ENCODE peak calls at places on chromosomes 5 and 9, in six cellular contexts. S, L, T, M, G and V are unnamed samples.

GRCh38 chr5:168592014-168592368 is 12.8 kb upstream of the PANK3 start:
- DNase-seq in S (no peak), L (no peak), T (no peak), M (no peak), G (no peak), V (no peak)

GRCh38 chr5:123610209-123610608 is 98.2 kb downstream of the CSNK1G3 start:
- DNase-seq in S (no peak), L (no peak), T (no peak), M (no peak), G (no peak), V (no peak)

GRCh38 chr5:93583799-93584530 is 943 bp downstream of the NR2F1 start:
- DNase-seq in S (no peak), L (peak), T (peak), M (peak), G (peak), V (no peak)

GRCh38 chr5:97019435-97020117 is 83.7 kb downstream of the LNPEP start:
- DNase-seq in S (no peak), L (no peak), T (no peak), M (no peak), G (no peak), V (no peak)

GRCh38 chr5:64126202-64126601 is 39.4 kb upstream of the RNF180 start:
- DNase-seq in S (no peak), L (no peak), T (no peak), M (no peak), G (no peak), V (no peak)

GRCh38 chr5:181149806-181150733 is 2.7 kb downstream of the OR2V2 start:
- DNase-seq in S (no peak), L (no peak), T (no peak), M (no peak), G (no peak), V (peak)

GRCh38 chr5:127612441-127613141 is 36.3 kb upstream of the CTXN3 start:
- DNase-seq in S (no peak), L (no peak), T (no peak), M (no peak), G (no peak), V (no peak)

GRCh38 chr5:17743580-17744435 is 109.5 kb downstream of the TAF11L14 start:
- DNase-seq in S (no peak), L (no peak), T (no peak), M (no peak), G (no peak), V (no peak)

GRCh38 chr9:20732118-20732517 is 48.1 kb downstream of the FOCAD start:
- DNase-seq in S (no peak), L (no peak), T (no peak), M (peak), G (no peak), V (no peak)

GRCh38 chr5:59587489-59588337 is 305.8 kb downstream of the PDE4D start:
- DNase-seq in S (no peak), L (peak), T (peak), M (no peak), G (peak), V (no peak)

GRCh38 chr9:118222375-118222774 is 518.2 kb downstream of the TLR4 start:
- DNase-seq in S (no peak), L (no peak), T (peak), M (no peak), G (no peak), V (no peak)

GRCh38 chr9:121376214-121376830 is 6.3 kb upstream of the STOM start:
- DNase-seq in S (no peak), L (no peak), T (no peak), M (no peak), G (peak), V (no peak)

GRCh38 chr5:178120661-178121357 is 7.5 kb downstream of the N4BP3 start:
- DNase-seq in S (peak), L (no peak), T (no peak), M (peak), G (peak), V (peak)

GRCh38 chr9:130912932-130913598 is 16.5 kb upstream of the QRFP start:
- DNase-seq in S (no peak), L (peak), T (no peak), M (peak), G (no peak), V (no peak)

GRCh38 chr9:12934515-12935301 is 159.9 kb downstream of the LURAP1L start:
- DNase-seq in S (no peak), L (no peak), T (no peak), M (no peak), G (no peak), V (no peak)

GRCh38 chr5:177455036-177455660 is 8.5 kb downstream of the PRR7 start:
- DNase-seq in S (peak), L (no peak), T (peak), M (peak), G (peak), V (peak)

GRCh38 chr9:2676466-2676865 is 40.8 kb upstream of the KCNV2 start:
- DNase-seq in S (no peak), L (no peak), T (no peak), M (no peak), G (no peak), V (no peak)

GRCh38 chr5:178399723-178400115 is 167.1 kb upstream of the PHYKPL start:
- DNase-seq in S (no peak), L (no peak), T (no peak), M (no peak), G (peak), V (no peak)

GRCh38 chr5:177049285-177049684 is 26.8 kb downstream of the ZNF346 start:
- DNase-seq in S (no peak), L (no peak), T (no peak), M (no peak), G (no peak), V (no peak)

GRCh38 chr5:131224387-131225191 is 39.3 kb upstream of the CDC42SE2 start:
- DNase-seq in S (peak), L (no peak), T (no peak), M (no peak), G (no peak), V (peak)

GRCh38 chr5:80184235-80185023 is 71.4 kb downstream of the SERINC5 start:
- DNase-seq in S (no peak), L (no peak), T (no peak), M (peak), G (no peak), V (no peak)

GRCh38 chr9:35820076-35820475 is 5.2 kb upstream of the HINT2 start:
- DNase-seq in S (no peak), L (no peak), T (no peak), M (no peak), G (no peak), V (no peak)

GRCh38 chr9:93357649-93358048 is 93.8 kb upstream of the FAM120A start:
- DNase-seq in S (peak), L (no peak), T (no peak), M (no peak), G (no peak), V (peak)

GRCh38 chr9:129102791-129103594 is 7.6 kb downstream of the CRAT start:
- DNase-seq in S (peak), L (peak), T (peak), M (peak), G (peak), V (peak)
- TF ChIP-seq CTCF in S (peak), L (peak), T (peak), M (peak), G (peak), V (peak)

GRCh38 chr9:125241863-125242739 is 958 bp upstream of the HSPA5 start:
- DNase-seq in S (no peak), L (peak), T (no peak), M (no peak), G (peak), V (peak)

GRCh38 chr9:125238915-125239446 is 2.2 kb downstream of the HSPA5 start:
- DNase-seq in S (no peak), L (no peak), T (no peak), M (no peak), G (no peak), V (no peak)

GRCh38 chr9:125240649-125240999 is 519 bp downstream of the HSPA5 start:
- DNase-seq in S (peak), L (peak), T (peak), M (no peak), G (no peak), V (no peak)

GRCh38 chr9:125239631-125240597 is 1.2 kb downstream of the HSPA5 start:
- DNase-seq in S (no peak), L (no peak), T (no peak), M (no peak), G (no peak), V (no peak)

GRCh38 chr9:125241000-125241862 is at the start of gene HSPA5:
- DNase-seq in S (peak), L (peak), T (peak), M (peak), G (peak), V (peak)
- TF ChIP-seq CTCF in S (no peak), L (no peak), T (no peak), M (no peak), G (no peak), V (no peak)

DNA sequence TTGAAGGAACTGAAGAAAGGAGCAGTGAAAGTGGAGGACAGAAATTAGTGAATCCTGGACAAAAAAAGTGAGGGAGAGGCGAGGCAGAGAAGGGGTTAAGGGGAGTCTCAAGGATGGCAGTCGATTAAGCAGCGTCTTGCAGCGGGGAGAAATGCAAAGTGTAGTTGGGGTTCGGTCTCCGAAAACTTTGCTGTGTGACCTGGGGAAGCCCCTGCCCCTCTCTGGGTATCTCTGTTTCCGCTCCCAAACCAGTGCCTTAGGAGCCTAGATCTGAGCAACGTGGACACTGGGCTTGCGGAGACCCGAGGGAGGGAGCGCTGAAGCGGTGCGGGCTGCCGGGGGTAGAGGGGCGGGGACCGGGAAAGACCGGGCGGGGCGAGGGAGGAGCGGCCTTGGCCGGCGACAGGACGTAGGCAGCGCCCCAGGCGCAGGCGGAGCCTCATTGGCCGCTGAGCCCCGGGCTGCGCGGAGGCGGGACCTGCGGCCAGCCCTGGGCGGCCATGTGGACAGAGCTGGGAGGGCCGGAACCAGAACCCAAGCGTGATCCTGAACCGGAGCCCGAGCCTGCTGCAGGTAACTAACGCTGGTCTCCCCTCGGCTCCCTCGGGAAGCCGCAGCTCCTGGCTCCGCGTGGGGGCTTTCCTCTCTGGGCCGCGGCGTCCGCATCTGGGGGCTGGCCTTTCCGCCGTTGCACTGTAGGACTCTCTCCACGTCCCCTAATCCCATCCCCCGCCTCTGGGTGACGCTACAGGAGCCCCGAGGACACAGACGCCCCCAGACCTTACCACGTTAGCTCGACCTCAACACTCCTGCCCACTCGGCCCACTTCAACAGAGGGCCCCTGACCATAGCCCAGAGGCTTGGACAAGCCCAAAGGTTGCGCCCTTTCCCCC is at the start of gene ALDH1B1:
- DNase-seq in S (peak), L (peak), T (peak), M (peak), G (peak), V (peak)
- TF ChIP-seq CTCF in S (no peak), L (no peak), T (no peak), M (no peak), G (peak), V (peak)

DNA sequence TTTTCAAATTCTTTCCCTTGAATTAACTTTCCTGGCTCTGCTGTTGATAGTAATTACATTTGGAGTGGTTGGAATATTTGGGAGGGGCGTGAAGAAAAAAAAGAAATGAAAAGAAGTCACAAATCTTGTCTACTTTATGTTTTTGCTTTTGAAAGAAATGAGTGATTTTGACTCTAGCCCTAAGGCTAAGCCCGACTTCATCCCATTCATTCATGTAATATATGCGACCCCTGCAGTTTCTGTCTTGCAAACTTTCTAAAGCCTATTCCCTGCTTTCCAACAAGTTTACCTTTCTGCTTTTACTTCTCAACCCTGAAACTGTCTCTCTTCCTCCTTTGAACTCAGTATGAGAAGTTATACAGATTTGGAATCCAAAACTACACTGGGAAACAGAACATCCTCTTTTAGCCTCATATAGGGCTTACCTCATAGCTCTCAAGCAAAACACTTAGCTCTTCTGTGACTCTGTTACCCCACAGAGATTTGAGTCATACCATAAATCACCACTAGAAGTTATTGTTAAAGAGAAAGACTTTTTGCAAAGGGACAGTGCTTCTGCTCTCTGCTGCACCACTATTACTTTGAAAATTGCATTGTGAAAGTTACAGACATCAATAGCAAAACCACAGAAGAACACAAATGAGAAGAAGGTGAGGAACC is 1.6 kb downstream of the CFAP95 start:
- DNase-seq in S (no peak), L (no peak), T (no peak), M (no peak), G (no peak), V (peak)
- TF ChIP-seq CTCF in S (no peak), L (no peak), T (peak), M (no peak), G (no peak), V (no peak)

GRCh38 chr5:113330533-113331200 is 104.1 kb downstream of the TSSK1B start:
- DNase-seq in S (peak), L (no peak), T (no peak), M (peak), G (peak), V (peak)
- TF ChIP-seq CTCF in S (no peak), L (peak), T (peak), M (peak), G (peak), V (peak)

GRCh38 chr9:98999152-98999525 is 55.4 kb downstream of the COL15A1 start:
- DNase-seq in S (no peak), L (no peak), T (no peak), M (no peak), G (no peak), V (no peak)
- TF ChIP-seq CTCF in S (no peak), L (no peak), T (peak), M (peak), G (no peak), V (no peak)

GRCh38 chr9:29826421-29826820 is 2253.1 kb upstream of the C9orf72 start:
- DNase-seq in S (no peak), L (no peak), T (no peak), M (no peak), G (no peak), V (no peak)

GRCh38 chr9:29830815-29831214 is 2257.5 kb upstream of the C9orf72 start:
- DNase-seq in S (no peak), L (no peak), T (peak), M (peak), G (peak), V (no peak)
- TF ChIP-seq CTCF in S (peak), L (no peak), T (peak), M (peak), G (peak), V (peak)

DNA sequence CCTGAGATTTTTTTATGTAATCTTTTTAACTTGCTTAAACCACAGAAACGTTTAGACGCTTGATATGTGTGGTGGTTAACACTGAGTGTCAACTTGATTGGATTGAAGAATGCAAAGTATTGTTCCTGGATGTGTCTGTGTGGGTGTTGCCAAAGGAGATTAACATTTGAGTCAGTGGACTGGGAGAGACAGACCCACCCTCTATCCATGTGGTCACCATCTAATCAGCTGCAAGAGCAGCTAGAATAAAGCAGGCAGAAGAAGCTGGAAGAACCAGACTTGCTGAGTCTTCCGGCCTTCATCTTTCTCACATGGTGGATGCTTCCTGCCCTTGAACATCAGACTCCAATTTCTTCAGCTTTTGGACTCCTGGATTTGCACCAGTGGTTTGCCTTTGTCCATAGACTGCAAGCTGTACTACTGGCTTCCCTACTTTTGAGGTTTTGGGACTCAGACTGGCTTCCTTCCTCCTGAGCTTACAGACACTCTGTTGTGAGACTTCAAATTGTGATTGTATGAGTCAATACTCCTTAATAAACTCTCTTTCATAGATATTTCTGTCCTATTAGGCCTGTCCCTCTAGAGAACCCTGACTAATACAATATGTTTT is 816.0 kb upstream of the CDH9 start:
- DNase-seq in S (no peak), L (no peak), T (no peak), M (no peak), G (no peak), V (no peak)
- TF ChIP-seq CTCF in S (no peak), L (no peak), T (no peak), M (no peak), G (no peak), V (no peak)

GRCh38 chr9:124410321-124410913 is 4.8 kb downstream of the PSMB7 start:
- DNase-seq in S (no peak), L (no peak), T (no peak), M (no peak), G (no peak), V (no peak)
- TF ChIP-seq CTCF in S (no peak), L (no peak), T (peak), M (peak), G (peak), V (no peak)

DNA sequence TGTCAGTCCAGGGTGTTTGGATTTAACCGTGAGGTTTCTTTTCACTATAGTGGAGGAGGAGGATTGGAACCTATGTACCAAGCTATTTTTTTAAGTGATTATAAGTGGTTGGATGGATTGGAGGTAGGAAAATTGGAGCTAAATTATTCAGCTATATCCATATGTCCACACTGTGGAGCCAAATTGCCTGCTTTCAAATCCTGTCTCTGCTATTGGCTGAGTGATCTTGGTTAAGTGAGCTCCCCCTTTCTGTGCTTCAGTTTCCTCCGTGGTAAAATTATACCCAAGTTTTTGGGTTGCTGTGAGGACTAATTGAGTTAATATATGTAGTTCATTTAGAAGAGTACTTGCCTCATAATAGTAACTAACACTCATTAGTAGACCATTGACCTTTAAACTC is 2.5 kb downstream of the CENPP start:
- DNase-seq in S (peak), L (no peak), T (no peak), M (peak), G (peak), V (peak)
- TF ChIP-seq CTCF in S (no peak), L (no peak), T (no peak), M (peak), G (peak), V (peak)